ENCODE peak calls at places on chromosomes 5 and 9, in seven cellular contexts. A is Peyer's patch, Z is pancreas, T is upper lobe of right lung, Y is GM06990, P is epithelial cell of esophagus, U is lung. O is an unnamed sample.

GRCh38 chr5:127229185-127229889 is 61.3 kb upstream of the MEGF10 start:
- DNase-seq in A (peak), Z (peak), T (peak), Y (peak), P (peak), U (peak), O (peak)

GRCh38 chr5:147578228-147579024 is 68.6 kb upstream of the DPYSL3 start:
- DNase-seq in A (no peak), Z (no peak), T (no peak), Y (no peak), P (peak), U (no peak), O (no peak)

GRCh38 chr5:150489358-150490295 is 18.3 kb upstream of the NDST1 start:
- DNase-seq in A (peak), Z (no peak), T (no peak), Y (peak), P (no peak), U (no peak), O (no peak)

GRCh38 chr9:35106343-35106730 is 3.4 kb upstream of the STOML2 start:
- DNase-seq in A (peak), Z (no peak), T (peak), Y (no peak), P (no peak), U (no peak), O (no peak)

GRCh38 chr5:64526709-64527439 is 21.1 kb downstream of the RGS7BP start:
- DNase-seq in A (no peak), Z (no peak), T (no peak), Y (no peak), P (no peak), U (no peak), O (no peak)

GRCh38 chr5:73948289-73948688 is 322.3 kb downstream of the ARHGEF28 start:
- DNase-seq in A (no peak), Z (no peak), T (no peak), Y (no peak), P (no peak), U (no peak), O (no peak)

GRCh38 chr9:100020121-100020780 is 78.5 kb downstream of the ERP44 start:
- DNase-seq in A (no peak), Z (no peak), T (no peak), Y (no peak), P (no peak), U (no peak), O (no peak)

GRCh38 chr5:176596689-176597416 is 13.1 kb downstream of the GPRIN1 start:
- DNase-seq in A (peak), Z (peak), T (no peak), Y (peak), P (peak), U (no peak), O (no peak)

GRCh38 chr9:124506931-124507879 is at the start of gene NR5A1:
- DNase-seq in A (no peak), Z (peak), T (no peak), Y (no peak), P (no peak), U (no peak), O (no peak)

GRCh38 chr9:86638109-86638508 is 283.9 kb upstream of the TUT7 start:
- DNase-seq in A (no peak), Z (no peak), T (no peak), Y (no peak), P (no peak), U (no peak), O (no peak)

GRCh38 chr5:130282044-130282443 is 377.8 kb downstream of the CHSY3 start:
- DNase-seq in A (no peak), Z (no peak), T (no peak), Y (no peak), P (peak), U (no peak), O (no peak)

GRCh38 chr5:108830705-108831276 is 83.1 kb downstream of the FER start:
- DNase-seq in A (no peak), Z (no peak), T (no peak), Y (no peak), P (no peak), U (no peak), O (no peak)

GRCh38 chr5:95959051-95959963 is 2.3 kb downstream of the ELL2 start:
- DNase-seq in A (no peak), Z (no peak), T (no peak), Y (no peak), P (no peak), U (no peak), O (no peak)

GRCh38 chr9:120393386-120394057 is 186.4 kb downstream of the CDK5RAP2 start:
- DNase-seq in A (no peak), Z (no peak), T (no peak), Y (no peak), P (peak), U (no peak), O (no peak)

GRCh38 chr5:122516432-122516743 is 204.4 kb downstream of the SNCAIP start:
- DNase-seq in A (no peak), Z (no peak), T (no peak), Y (no peak), P (no peak), U (no peak), O (no peak)
- TF ChIP-seq CTCF in A (no peak), Z (no peak), T (no peak), Y (no peak), P (no peak), U (no peak), O (no peak)

GRCh38 chr9:137299938-137300337 is 2.1 kb downstream of the NRARP start:
- DNase-seq in A (no peak), Z (peak), T (no peak), Y (no peak), P (no peak), U (no peak), O (no peak)
- H3K4me3 ChIP-seq in A (peak), Z (peak), T (peak), Y (no peak), P (peak), U (peak), O (peak)

DNA sequence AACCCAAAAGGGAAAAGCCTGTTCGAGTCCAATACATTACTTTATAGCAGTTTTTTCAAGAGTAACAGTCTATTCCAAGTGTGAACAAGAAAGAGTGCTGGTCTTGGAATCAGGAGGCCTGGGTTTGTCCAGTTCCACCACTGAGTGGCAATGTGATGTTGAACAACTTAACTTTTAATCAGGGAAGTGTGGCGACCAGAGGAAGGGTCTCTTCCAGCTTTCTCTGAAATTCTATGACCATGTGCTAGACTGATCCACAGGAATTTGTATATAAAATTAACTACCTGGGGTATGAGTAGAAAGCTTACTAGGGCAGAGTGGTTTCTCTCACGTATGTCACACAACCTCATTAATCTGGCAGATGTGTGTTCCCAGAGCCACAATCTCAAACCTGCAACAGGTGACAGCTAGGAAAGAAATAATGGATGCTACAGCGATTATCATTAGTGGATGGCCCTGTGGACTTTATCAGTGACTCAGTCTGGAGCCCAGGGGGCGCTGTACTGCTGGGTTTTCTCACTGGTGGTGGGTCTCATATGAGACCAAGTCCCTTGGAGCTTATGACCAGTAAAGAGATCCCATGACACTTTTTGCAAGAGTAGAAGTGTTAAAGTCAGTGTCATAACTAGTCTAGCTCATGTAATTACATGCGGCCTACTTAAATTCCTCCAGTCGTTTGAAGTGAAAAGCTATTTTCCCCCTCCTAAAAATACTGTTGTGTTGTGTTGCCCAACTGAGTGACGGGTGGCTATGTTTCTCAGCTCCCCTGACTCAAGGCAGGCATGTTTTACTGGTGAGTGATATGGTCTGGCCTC is 116.5 kb downstream of the GDNF start:
- DNase-seq in A (no peak), Z (no peak), T (no peak), Y (no peak), P (peak), U (no peak), O (peak)
- TF ChIP-seq CTCF in A (no peak), Z (no peak), T (peak), Y (peak), P (peak), U (no peak), O (peak)

DNA sequence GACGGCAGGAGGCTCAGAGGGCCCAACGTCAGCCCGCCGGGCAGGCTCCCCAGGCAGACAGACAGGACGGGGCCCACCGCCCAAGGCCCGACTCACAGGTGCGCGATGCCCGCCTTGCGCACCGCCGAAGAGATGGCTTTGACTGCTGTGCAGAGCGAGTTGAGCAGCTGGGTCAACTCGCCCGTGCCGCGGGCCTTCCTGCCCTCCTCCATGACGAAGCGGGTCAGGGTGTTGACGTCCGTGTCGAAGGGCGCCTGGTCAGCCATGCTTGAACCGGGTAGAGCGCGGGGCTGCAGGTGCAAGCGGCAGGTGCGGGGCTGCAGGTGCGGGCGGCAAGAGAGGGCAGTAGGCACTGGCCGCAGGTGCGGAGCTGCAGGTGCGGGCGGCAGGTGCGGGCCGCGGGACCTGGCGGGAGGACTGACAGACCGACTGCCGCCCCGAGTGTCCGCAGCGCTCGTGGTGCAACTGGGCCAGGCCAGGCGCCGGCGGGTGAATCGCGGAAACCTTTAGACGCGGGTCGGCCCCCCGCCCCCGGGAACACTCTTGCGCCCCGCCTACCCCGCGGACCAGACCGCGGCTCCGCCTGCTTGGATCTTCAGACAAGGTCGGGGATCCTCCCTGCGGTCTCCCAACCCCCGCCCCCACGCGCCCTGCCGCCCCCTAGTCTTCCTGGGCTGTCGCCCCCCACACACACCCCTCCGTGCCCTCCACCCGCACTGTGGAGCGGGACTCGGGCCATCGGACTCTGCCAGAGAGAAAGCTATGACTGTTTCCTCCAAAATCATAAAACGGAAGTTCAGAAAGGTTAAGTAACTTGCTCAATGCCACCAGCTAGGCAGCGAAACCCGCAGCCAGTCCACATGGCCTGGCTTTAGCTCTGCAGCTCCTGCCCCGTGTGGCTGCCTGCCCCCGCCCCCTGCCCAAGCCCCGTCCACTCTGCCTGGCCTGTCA is at the start of gene FBP1:
- DNase-seq in A (peak), Z (peak), T (peak), Y (peak), P (no peak), U (peak), O (no peak)
- H3K4me3 ChIP-seq in A (peak), Z (peak), T (peak), Y (peak), P (peak), U (peak), O (peak)

GRCh38 chr9:134413112-134413715 is 87.0 kb downstream of the RXRA start:
- DNase-seq in A (no peak), Z (no peak), T (no peak), Y (no peak), P (no peak), U (no peak), O (no peak)

GRCh38 chr9:134410835-134411217 is 84.6 kb downstream of the RXRA start:
- DNase-seq in A (no peak), Z (no peak), T (no peak), Y (no peak), P (no peak), U (no peak), O (no peak)

GRCh38 chr9:134413890-134414731 is 87.9 kb downstream of the RXRA start:
- DNase-seq in A (no peak), Z (no peak), T (peak), Y (no peak), P (peak), U (peak), O (peak)

GRCh38 chr9:134411451-134412297 is 85.4 kb downstream of the RXRA start:
- DNase-seq in A (no peak), Z (no peak), T (no peak), Y (no peak), P (no peak), U (no peak), O (no peak)

GRCh38 chr9:134412298-134412711 is 86.0 kb downstream of the RXRA start:
- DNase-seq in A (no peak), Z (no peak), T (no peak), Y (no peak), P (peak), U (no peak), O (no peak)
- TF ChIP-seq CTCF in A (no peak), Z (no peak), T (no peak), Y (no peak), P (no peak), U (no peak), O (no peak)

GRCh38 chr9:33446507-33447403 is 638 bp downstream of the AQP3 start:
- DNase-seq in A (peak), Z (peak), T (peak), Y (peak), P (peak), U (peak), O (no peak)
- H3K4me3 ChIP-seq in A (peak), Z (peak), T (peak), Y (peak), P (peak), U (peak), O (peak)

DNA sequence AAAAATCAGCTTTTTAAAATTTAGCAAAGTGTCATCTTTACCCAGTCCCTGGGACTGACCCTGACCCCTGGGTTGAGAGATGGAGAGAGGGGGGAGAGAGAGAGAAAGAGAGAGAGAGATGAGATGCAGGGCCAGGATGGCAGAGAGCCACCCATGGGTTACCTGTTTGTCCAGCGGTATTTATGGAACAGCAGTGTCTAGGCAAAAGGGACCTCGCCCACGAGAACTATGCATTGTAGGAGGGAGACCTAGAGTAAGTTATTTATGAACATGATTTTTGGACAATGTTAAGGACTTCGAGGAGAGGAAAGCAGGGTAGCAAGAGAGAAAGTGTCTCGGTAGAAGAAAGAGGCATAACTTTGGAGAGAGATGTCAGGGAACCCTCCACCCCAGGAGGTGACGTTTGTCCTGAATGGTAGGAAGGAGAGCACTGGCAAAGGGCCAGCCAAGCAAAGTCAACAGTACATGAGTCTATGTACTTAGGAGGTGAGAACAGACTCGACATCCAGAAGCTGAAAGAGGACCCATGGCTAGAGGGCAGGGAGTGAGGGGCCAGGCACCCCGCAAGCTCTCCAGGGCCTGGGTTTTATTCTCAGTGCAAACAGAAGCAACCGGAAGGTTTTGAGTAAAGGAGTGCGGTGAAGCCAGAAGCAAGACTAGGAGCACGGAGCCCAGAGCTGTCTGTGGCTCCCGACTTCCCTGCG is 30.5 kb upstream of the MSX2 start:
- DNase-seq in A (peak), Z (peak), T (no peak), Y (no peak), P (no peak), U (peak), O (no peak)
- TF ChIP-seq CTCF in A (no peak), Z (no peak), T (no peak), Y (no peak), P (no peak), U (no peak), O (no peak)

GRCh38 chr5:116421080-116421629 is 153.5 kb downstream of the SEMA6A start:
- DNase-seq in A (no peak), Z (no peak), T (no peak), Y (no peak), P (no peak), U (no peak), O (no peak)

GRCh38 chr5:116424951-116425350 is 149.7 kb downstream of the SEMA6A start:
- DNase-seq in A (no peak), Z (no peak), T (no peak), Y (no peak), P (no peak), U (no peak), O (no peak)

GRCh38 chr5:116424258-116424615 is 150.4 kb downstream of the SEMA6A start:
- DNase-seq in A (no peak), Z (no peak), T (no peak), Y (no peak), P (peak), U (no peak), O (no peak)

GRCh38 chr5:116423091-116423490 is 151.5 kb downstream of the SEMA6A start:
- DNase-seq in A (no peak), Z (no peak), T (no peak), Y (no peak), P (no peak), U (no peak), O (no peak)

DNA sequence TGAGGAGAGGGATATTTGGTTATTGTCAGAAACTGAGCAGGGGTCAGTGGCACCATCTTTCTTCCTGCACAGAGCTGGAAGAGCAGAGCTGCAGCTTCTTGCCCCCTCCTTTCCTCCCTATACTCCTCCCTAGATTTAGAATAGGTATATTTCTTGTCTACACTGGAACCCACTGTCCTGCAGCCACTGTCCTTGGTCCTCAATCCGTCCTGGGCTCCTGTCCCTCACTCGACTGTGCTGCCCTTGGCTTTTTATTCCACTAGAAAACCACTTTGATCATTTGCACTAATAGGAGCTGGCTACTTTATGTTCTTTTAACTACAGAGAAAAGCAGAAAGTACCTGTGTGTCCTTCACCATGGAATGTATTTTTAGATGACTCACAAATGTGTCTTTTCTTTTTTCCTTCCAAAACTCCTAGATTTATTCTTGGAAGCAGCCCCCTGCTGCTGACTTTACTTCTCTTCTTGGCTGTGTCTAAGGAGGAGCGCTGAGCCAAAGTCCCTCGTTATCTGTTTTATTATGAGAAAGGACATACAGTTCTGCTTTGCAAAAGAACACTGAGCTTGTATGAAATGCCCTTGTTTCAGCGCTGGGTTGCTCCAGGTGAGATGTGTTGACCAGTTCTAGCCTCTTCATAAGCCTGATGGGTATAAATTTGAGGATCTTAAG is 150.9 kb downstream of the SEMA6A start:
- DNase-seq in A (no peak), Z (no peak), T (no peak), Y (no peak), P (no peak), U (no peak), O (no peak)
- H3K4me3 ChIP-seq in A (no peak), Z (no peak), T (no peak), Y (no peak), P (no peak), U (no peak), O (no peak)

GRCh38 chr9:130371196-130371966 is 73.4 kb upstream of the ASS1 start:
- DNase-seq in A (no peak), Z (no peak), T (no peak), Y (no peak), P (no peak), U (no peak), O (no peak)

GRCh38 chr9:130370226-130370625 is 74.5 kb upstream of the ASS1 start:
- DNase-seq in A (no peak), Z (no peak), T (no peak), Y (no peak), P (no peak), U (no peak), O (no peak)

GRCh38 chr9:130366072-130366471 is 78.7 kb upstream of the ASS1 start:
- DNase-seq in A (no peak), Z (no peak), T (no peak), Y (no peak), P (no peak), U (no peak), O (no peak)

GRCh38 chr9:130366888-130367550 is 77.7 kb upstream of the ASS1 start:
- DNase-seq in A (no peak), Z (no peak), T (no peak), Y (no peak), P (no peak), U (no peak), O (no peak)

GRCh38 chr9:130368631-130369103 is 76.1 kb upstream of the ASS1 start:
- DNase-seq in A (no peak), Z (no peak), T (no peak), Y (no peak), P (peak), U (no peak), O (no peak)
- TF ChIP-seq CTCF in A (no peak), Z (no peak), T (no peak), Y (no peak), P (no peak), U (no peak), O (no peak)